ENCODE peak calls at places on chromosomes 6 and 20, in eight cellular contexts. R, E, S, I, W, J, T and H are unnamed samples.

GRCh38 chr6:169833258-169833794 is 81.9 kb downstream of the ERMARD start:
- DNase-seq in R (peak; percentile 6), E (no peak), S (peak; percentile 14), I (no peak), W (no peak), J (no peak), T (no peak), H (no peak)

GRCh38 chr6:112007805-112008204 is 46.1 kb upstream of the CCN6 start:
- DNase-seq in R (peak; percentile 33), E (no peak), S (no peak), I (no peak), W (no peak), J (no peak), T (no peak), H (no peak)

GRCh38 chr20:36754656-36755222 is 8.8 kb upstream of the NDRG3 start:
- DNase-seq in R (peak; percentile 84), E (no peak), S (peak; percentile 74), I (peak; percentile 40), W (peak; percentile 75), J (peak; percentile 20), T (peak; percentile 29), H (peak; percentile 60)

GRCh38 chr6:159438106-159438505 is 254.9 kb downstream of the SOD2 start:
- DNase-seq in R (no peak), E (no peak), S (no peak), I (no peak), W (no peak), J (no peak), T (no peak), H (no peak)

GRCh38 chr20:56953055-56953586 is 313.3 kb downstream of the BMP7 start:
- DNase-seq in R (no peak), E (no peak), S (no peak), I (no peak), W (no peak), J (no peak), T (no peak), H (no peak)

GRCh38 chr6:11229267-11230043 is 3.0 kb downstream of the NEDD9 start:
- DNase-seq in R (peak; percentile 42), E (no peak), S (peak; percentile 60), I (no peak), W (no peak), J (no peak), T (no peak), H (no peak)

GRCh38 chr6:166955121-166955864 is 1.1 kb downstream of the RNASET2 start:
- DNase-seq in R (peak; percentile 31), E (peak; percentile 61), S (no peak), I (no peak), W (no peak), J (no peak), T (no peak), H (peak; percentile 24)

GRCh38 chr20:48025061-48025515 is 239.8 kb upstream of the SULF2 start:
- DNase-seq in R (peak; percentile 78), E (no peak), S (peak; percentile 83), I (peak; percentile 94), W (peak; percentile 88), J (peak; percentile 59), T (peak; percentile 48), H (no peak)

GRCh38 chr6:153024401-153025017 is 22.0 kb upstream of the MTRF1L start:
- DNase-seq in R (peak; percentile 66), E (no peak), S (peak; percentile 54), I (peak; percentile 16), W (peak; percentile 74), J (no peak), T (no peak), H (peak; percentile 52)